ENCODE peak calls at places on chromosomes 13 and 19, in five cellular contexts. One of them, this sample, is unnamed. For H3K27me3, the result is how much of the 10 kb centered on the place peaks cover.

GRCh38 chr19:8664671-8665057 is 33.9 kb downstream of the ACTL9 start:
- DNase-seq in uterus: no peak
- DNase-seq in CD4-positive, alpha-beta T cell: no peak
- DNase-seq in psoas muscle: no peak
- DNase-seq in cardiac muscle cell: no peak
- DNase-seq in this sample: no peak

GRCh38 chr13:109869312-109870237 is 83.2 kb upstream of the IRS2 start:
- DNase-seq in psoas muscle: peak
- DNase-seq in uterus: peak
- DNase-seq in CD4-positive, alpha-beta T cell: no peak
- DNase-seq in cardiac muscle cell: no peak
- DNase-seq in this sample: no peak

GRCh38 chr13:74061939-74062595 is 72.1 kb downstream of the KLF12 start:
- DNase-seq in CD4-positive, alpha-beta T cell: no peak
- DNase-seq in cardiac muscle cell: peak
- DNase-seq in uterus: peak
- DNase-seq in psoas muscle: no peak
- DNase-seq in this sample: no peak

GRCh38 chr13:101272886-101273285 is 143.4 kb downstream of the NALCN start:
- DNase-seq in CD4-positive, alpha-beta T cell: no peak
- DNase-seq in cardiac muscle cell: no peak
- DNase-seq in uterus: no peak
- DNase-seq in psoas muscle: no peak
- DNase-seq in this sample: no peak

GRCh38 chr13:75139291-75139690 is 342.7 kb downstream of the TBC1D4 start:
- DNase-seq in uterus: no peak
- DNase-seq in CD4-positive, alpha-beta T cell: no peak
- DNase-seq in cardiac muscle cell: no peak
- DNase-seq in psoas muscle: no peak
- DNase-seq in this sample: no peak

GRCh38 chr13:110298566-110299321 is 8.2 kb downstream of the COL4A1 start:
- DNase-seq in psoas muscle: no peak
- DNase-seq in cardiac muscle cell: no peak
- DNase-seq in uterus: peak
- DNase-seq in CD4-positive, alpha-beta T cell: no peak
- DNase-seq in this sample: no peak

GRCh38 chr13:20495087-20496023 is 30.3 kb downstream of the CRYL1 start:
- DNase-seq in cardiac muscle cell: peak
- DNase-seq in CD4-positive, alpha-beta T cell: peak
- DNase-seq in psoas muscle: no peak
- DNase-seq in uterus: peak
- DNase-seq in this sample: no peak

GRCh38 chr19:7916137-7916907 is 1.7 kb downstream of the TGFBR3L start:
- DNase-seq in CD4-positive, alpha-beta T cell: peak
- DNase-seq in psoas muscle: peak
- DNase-seq in uterus: no peak
- DNase-seq in cardiac muscle cell: peak
- DNase-seq in this sample: no peak

GRCh38 chr13:47890146-47890814 is 110.8 kb downstream of the SUCLA2 start:
- DNase-seq in psoas muscle: no peak
- DNase-seq in cardiac muscle cell: no peak
- DNase-seq in uterus: no peak
- DNase-seq in CD4-positive, alpha-beta T cell: no peak
- DNase-seq in this sample: no peak

GRCh38 chr13:42707596-42707995 is 73.8 kb upstream of the FAM216B start:
- DNase-seq in cardiac muscle cell: no peak
- DNase-seq in CD4-positive, alpha-beta T cell: no peak
- DNase-seq in uterus: no peak
- DNase-seq in psoas muscle: no peak
- DNase-seq in this sample: no peak

GRCh38 chr19:39413269-39413902 is 917 bp downstream of the PLEKHG2 start:
- DNase-seq in uterus: peak
- DNase-seq in cardiac muscle cell: peak
- DNase-seq in psoas muscle: peak
- DNase-seq in CD4-positive, alpha-beta T cell: no peak
- DNase-seq in this sample: no peak

DNA sequence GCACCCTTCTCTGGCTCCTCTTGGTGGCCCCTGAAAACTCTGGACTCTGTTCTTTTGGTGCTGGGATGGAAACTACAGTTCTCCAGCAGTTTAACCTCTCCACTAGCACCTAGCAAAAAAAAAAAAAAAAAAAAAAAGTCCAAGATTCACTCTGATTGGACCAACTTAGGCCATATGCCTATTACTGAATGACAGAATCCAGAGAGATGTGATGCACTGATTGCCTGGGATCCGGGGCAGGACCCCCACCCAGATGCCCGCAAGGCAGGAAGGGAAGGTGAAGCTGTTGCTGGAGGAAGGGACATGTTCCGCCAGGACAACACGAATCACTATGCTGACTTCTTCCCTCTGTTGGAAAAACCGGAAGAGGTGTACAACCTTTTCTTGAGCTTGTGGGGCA is 152.5 kb upstream of the ZNF536 start:
- DNase-seq in uterus: no peak
- DNase-seq in psoas muscle: no peak
- DNase-seq in CD4-positive, alpha-beta T cell: no peak
- DNase-seq in cardiac muscle cell: no peak
- DNase-seq in this sample: no peak
- H3K27me3 ChIP-seq in uterus: under half
- H3K27me3 ChIP-seq in psoas muscle: under half
- H3K27me3 ChIP-seq in CD4-positive, alpha-beta T cell: half or more
- H3K27me3 ChIP-seq in cardiac muscle cell: half or more
- H3K27me3 ChIP-seq in this sample: under half

DNA sequence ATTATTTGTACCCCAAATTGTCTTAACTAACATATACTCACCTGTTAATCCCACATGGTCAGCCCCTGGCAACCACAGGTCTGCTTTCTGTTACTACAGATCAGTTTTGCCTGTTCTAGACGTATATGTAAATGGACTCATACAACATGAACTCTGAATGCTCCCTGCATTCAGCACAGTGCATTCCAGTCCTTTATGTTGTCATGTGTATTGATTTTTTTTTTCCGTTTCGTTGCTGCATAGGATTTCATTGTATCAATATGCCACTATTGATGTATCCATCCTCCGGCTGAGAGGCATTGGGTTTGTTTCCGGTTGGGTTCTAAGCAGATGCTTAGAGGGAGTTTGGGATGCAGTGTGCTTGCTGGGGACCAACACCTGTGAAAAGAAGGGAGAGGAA is 36.1 kb upstream of the TNFRSF19 start:
- DNase-seq in CD4-positive, alpha-beta T cell: no peak
- DNase-seq in psoas muscle: no peak
- DNase-seq in cardiac muscle cell: no peak
- DNase-seq in uterus: no peak
- DNase-seq in this sample: no peak
- H3K27me3 ChIP-seq in CD4-positive, alpha-beta T cell: under half
- H3K27me3 ChIP-seq in psoas muscle: under half
- H3K27me3 ChIP-seq in cardiac muscle cell: under half
- H3K27me3 ChIP-seq in uterus: under half
- H3K27me3 ChIP-seq in this sample: under half

GRCh38 chr13:50128406-50129048 is 113.3 kb downstream of the KCNRG start:
- DNase-seq in cardiac muscle cell: no peak
- DNase-seq in CD4-positive, alpha-beta T cell: no peak
- DNase-seq in psoas muscle: no peak
- DNase-seq in uterus: no peak
- DNase-seq in this sample: no peak
- H3K27me3 ChIP-seq in cardiac muscle cell: half or more
- H3K27me3 ChIP-seq in CD4-positive, alpha-beta T cell: half or more
- H3K27me3 ChIP-seq in psoas muscle: under half
- H3K27me3 ChIP-seq in uterus: under half
- H3K27me3 ChIP-seq in this sample: half or more

DNA sequence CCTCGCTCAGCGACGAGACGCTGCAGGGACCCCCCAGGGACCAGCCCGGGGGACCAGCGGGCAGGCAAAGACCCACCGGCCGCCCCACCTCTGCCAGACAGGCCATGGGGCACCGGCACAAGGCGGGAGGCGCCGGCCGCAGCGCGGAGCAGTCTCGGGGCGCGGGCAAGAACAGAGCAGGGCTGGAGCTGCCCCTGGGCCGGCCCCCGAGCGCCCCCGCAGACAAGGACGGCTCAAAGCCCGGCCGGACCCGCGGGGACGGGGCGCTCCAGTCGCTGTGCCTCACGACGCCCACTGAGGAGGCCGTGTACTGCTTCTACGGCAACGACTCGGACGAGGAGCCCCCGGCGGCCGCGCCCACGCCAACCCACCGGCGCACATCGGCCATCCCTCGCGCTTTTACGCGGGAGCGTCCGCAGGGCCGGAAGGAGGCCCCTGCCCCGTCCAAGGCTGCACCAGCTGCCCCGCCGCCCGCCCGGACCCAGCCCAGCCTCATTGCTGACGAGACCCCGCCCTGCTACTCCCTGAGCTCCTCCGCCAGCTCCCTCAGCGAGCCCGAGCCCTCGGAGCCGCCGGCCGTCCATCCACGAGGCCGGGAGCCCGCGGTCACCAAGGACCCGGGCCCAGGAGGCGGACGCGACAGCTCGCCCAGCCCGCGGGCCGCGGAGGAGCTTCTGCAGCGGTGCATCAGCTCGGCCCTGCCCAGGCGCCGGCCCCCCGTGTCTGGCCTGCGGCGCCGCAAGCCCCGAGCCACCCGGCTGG is 11.3 kb downstream of the C19orf25 start:
- DNase-seq in uterus: no peak
- DNase-seq in cardiac muscle cell: no peak
- DNase-seq in psoas muscle: peak
- DNase-seq in CD4-positive, alpha-beta T cell: no peak
- DNase-seq in this sample: no peak
- H3K27me3 ChIP-seq in uterus: under half
- H3K27me3 ChIP-seq in cardiac muscle cell: half or more
- H3K27me3 ChIP-seq in psoas muscle: half or more
- H3K27me3 ChIP-seq in CD4-positive, alpha-beta T cell: under half
- H3K27me3 ChIP-seq in this sample: under half

GRCh38 chr19:31352782-31353651 is 3.8 kb upstream of the TSHZ3 start:
- DNase-seq in psoas muscle: no peak
- DNase-seq in uterus: no peak
- DNase-seq in cardiac muscle cell: no peak
- DNase-seq in CD4-positive, alpha-beta T cell: no peak
- DNase-seq in this sample: no peak

GRCh38 chr19:31353826-31354225 is 4.6 kb upstream of the TSHZ3 start:
- DNase-seq in CD4-positive, alpha-beta T cell: no peak
- DNase-seq in psoas muscle: no peak
- DNase-seq in cardiac muscle cell: no peak
- DNase-seq in uterus: no peak
- DNase-seq in this sample: no peak

GRCh38 chr19:31350693-31351211 is 1.5 kb upstream of the TSHZ3 start:
- DNase-seq in uterus: peak
- DNase-seq in CD4-positive, alpha-beta T cell: no peak
- DNase-seq in psoas muscle: peak
- DNase-seq in cardiac muscle cell: peak
- DNase-seq in this sample: no peak

GRCh38 chr19:31351212-31352193 is 2.3 kb upstream of the TSHZ3 start:
- DNase-seq in CD4-positive, alpha-beta T cell: no peak
- DNase-seq in cardiac muscle cell: peak
- DNase-seq in psoas muscle: no peak
- DNase-seq in uterus: peak
- DNase-seq in this sample: no peak

DNA sequence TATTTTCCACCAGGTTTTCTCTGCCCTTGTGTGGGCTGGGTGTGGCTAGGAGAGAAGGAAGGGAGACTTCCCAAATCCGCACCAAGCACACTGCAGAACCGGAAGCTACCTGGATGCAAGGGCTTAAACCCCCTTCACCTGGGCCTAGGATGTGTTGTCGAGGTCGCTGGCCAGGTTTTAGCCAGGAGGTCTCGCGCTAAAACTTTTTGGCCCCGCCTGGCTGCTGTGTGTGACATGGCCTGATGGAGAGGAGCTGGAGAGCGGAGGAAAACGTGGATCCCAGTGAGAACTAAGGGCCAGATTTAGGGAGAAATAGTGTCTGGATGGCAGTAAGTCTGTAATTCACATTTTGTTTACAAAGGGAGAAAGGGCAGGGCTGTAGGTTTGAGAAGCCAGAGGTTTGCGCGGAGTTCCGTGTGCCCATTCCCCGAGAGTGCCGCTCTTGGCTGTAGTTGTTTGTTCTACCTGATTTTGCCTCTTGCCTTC is 3.1 kb upstream of the TSHZ3 start:
- DNase-seq in CD4-positive, alpha-beta T cell: no peak
- DNase-seq in cardiac muscle cell: no peak
- DNase-seq in psoas muscle: no peak
- DNase-seq in uterus: no peak
- DNase-seq in this sample: no peak
- H3K27me3 ChIP-seq in CD4-positive, alpha-beta T cell: half or more
- H3K27me3 ChIP-seq in cardiac muscle cell: half or more
- H3K27me3 ChIP-seq in psoas muscle: half or more
- H3K27me3 ChIP-seq in uterus: under half
- H3K27me3 ChIP-seq in this sample: under half

DNA sequence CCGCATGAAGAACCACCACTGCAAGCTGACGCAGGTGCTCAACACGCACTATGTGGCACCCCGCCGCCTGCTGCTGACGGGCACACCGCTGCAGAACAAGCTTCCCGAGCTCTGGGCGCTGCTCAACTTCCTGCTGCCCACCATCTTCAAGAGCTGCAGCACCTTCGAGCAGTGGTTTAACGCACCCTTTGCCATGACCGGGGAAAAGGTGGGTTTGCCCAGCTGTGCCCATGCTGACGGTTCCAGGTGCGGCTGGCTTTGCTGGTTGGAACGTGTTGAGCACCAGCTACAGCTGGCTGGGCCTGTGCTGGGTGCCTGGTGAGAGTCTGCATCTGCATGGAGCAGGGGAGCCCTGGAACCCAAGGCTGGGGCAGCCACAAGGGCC is 60.9 kb downstream of the SMARCA4 start:
- DNase-seq in uterus: no peak
- DNase-seq in CD4-positive, alpha-beta T cell: no peak
- DNase-seq in cardiac muscle cell: no peak
- DNase-seq in psoas muscle: no peak
- DNase-seq in this sample: no peak
- H3K27me3 ChIP-seq in uterus: under half
- H3K27me3 ChIP-seq in CD4-positive, alpha-beta T cell: under half
- H3K27me3 ChIP-seq in cardiac muscle cell: under half
- H3K27me3 ChIP-seq in psoas muscle: under half
- H3K27me3 ChIP-seq in this sample: under half

GRCh38 chr19:41926028-41926860 is 2.0 kb downstream of the ERFL start:
- DNase-seq in cardiac muscle cell: no peak
- DNase-seq in psoas muscle: no peak
- DNase-seq in CD4-positive, alpha-beta T cell: no peak
- DNase-seq in uterus: no peak
- DNase-seq in this sample: no peak
- H3K27me3 ChIP-seq in cardiac muscle cell: half or more
- H3K27me3 ChIP-seq in psoas muscle: half or more
- H3K27me3 ChIP-seq in CD4-positive, alpha-beta T cell: under half
- H3K27me3 ChIP-seq in uterus: under half
- H3K27me3 ChIP-seq in this sample: half or more

GRCh38 chr13:27929868-27930267 is 10.1 kb downstream of the PDX1 start:
- DNase-seq in psoas muscle: no peak
- DNase-seq in cardiac muscle cell: no peak
- DNase-seq in uterus: no peak
- DNase-seq in CD4-positive, alpha-beta T cell: no peak
- DNase-seq in this sample: no peak

GRCh38 chr13:27928353-27928804 is 8.6 kb downstream of the PDX1 start:
- DNase-seq in CD4-positive, alpha-beta T cell: no peak
- DNase-seq in uterus: no peak
- DNase-seq in psoas muscle: no peak
- DNase-seq in cardiac muscle cell: no peak
- DNase-seq in this sample: no peak

GRCh38 chr13:27926644-27927434 is 7.0 kb downstream of the PDX1 start:
- DNase-seq in uterus: no peak
- DNase-seq in cardiac muscle cell: no peak
- DNase-seq in CD4-positive, alpha-beta T cell: no peak
- DNase-seq in psoas muscle: no peak
- DNase-seq in this sample: no peak

GRCh38 chr13:27928805-27929753 is 9.3 kb downstream of the PDX1 start:
- DNase-seq in uterus: no peak
- DNase-seq in CD4-positive, alpha-beta T cell: no peak
- DNase-seq in cardiac muscle cell: no peak
- DNase-seq in psoas muscle: no peak
- DNase-seq in this sample: no peak

GRCh38 chr13:27927444-27928352 is 7.9 kb downstream of the PDX1 start:
- DNase-seq in psoas muscle: no peak
- DNase-seq in uterus: no peak
- DNase-seq in cardiac muscle cell: no peak
- DNase-seq in CD4-positive, alpha-beta T cell: no peak
- DNase-seq in this sample: no peak
- H3K27me3 ChIP-seq in psoas muscle: half or more
- H3K27me3 ChIP-seq in uterus: under half
- H3K27me3 ChIP-seq in cardiac muscle cell: half or more
- H3K27me3 ChIP-seq in CD4-positive, alpha-beta T cell: half or more
- H3K27me3 ChIP-seq in this sample: under half